ENCODE peak calls at places on chromosomes 11 and 22, in six cellular contexts. L is stomach, M is sigmoid colon, I is HCT116, B is upper lobe of left lung, Z is body of pancreas. K is an unnamed sample. For H3K9me3, the result is how much of the 10 kb centered on the place peaks cover.

GRCh38 chr22:44758354-44758969 is 6.1 kb downstream of the ARHGAP8 start:
- DNase-seq in L (no peak), M (no peak), I (no peak), B (no peak), Z (no peak), K (no peak)

GRCh38 chr11:120209750-120210650 is 832 bp upstream of the OAF start:
- DNase-seq in L (no peak), M (no peak), I (no peak), B (no peak), Z (peak), K (no peak)

GRCh38 chr22:39456262-39457046 is at the start of gene MGAT3:
- DNase-seq in L (no peak), M (no peak), I (no peak), B (peak), Z (no peak), K (no peak)

GRCh38 chr22:39574779-39575551 is 4.4 kb downstream of the CACNA1I start:
- DNase-seq in L (no peak), M (no peak), I (peak), B (no peak), Z (no peak), K (peak)

GRCh38 chr11:1078191-1078601 is 3.5 kb downstream of the MUC2 start:
- DNase-seq in L (no peak), M (peak), I (no peak), B (peak), Z (peak), K (no peak)

GRCh38 chr22:45648320-45649070 is 23.1 kb upstream of the ATXN10 start:
- DNase-seq in L (no peak), M (no peak), I (no peak), B (peak), Z (no peak), K (no peak)

GRCh38 chr11:12979928-12980689 is 29.0 kb upstream of the RASSF10 start:
- DNase-seq in L (no peak), M (no peak), I (no peak), B (no peak), Z (no peak), K (no peak)

GRCh38 chr22:44242946-44243724 is 62.4 kb downstream of the PARVG start:
- DNase-seq in L (peak), M (no peak), I (no peak), B (no peak), Z (no peak), K (no peak)

GRCh38 chr11:24896118-24896835 is 399.4 kb downstream of the LUZP2 start:
- DNase-seq in L (no peak), M (no peak), I (no peak), B (peak), Z (peak), K (no peak)

GRCh38 chr11:116035972-116036371 is 531.8 kb upstream of the CADM1 start:
- DNase-seq in L (no peak), M (no peak), I (no peak), B (no peak), Z (no peak), K (no peak)

DNA sequence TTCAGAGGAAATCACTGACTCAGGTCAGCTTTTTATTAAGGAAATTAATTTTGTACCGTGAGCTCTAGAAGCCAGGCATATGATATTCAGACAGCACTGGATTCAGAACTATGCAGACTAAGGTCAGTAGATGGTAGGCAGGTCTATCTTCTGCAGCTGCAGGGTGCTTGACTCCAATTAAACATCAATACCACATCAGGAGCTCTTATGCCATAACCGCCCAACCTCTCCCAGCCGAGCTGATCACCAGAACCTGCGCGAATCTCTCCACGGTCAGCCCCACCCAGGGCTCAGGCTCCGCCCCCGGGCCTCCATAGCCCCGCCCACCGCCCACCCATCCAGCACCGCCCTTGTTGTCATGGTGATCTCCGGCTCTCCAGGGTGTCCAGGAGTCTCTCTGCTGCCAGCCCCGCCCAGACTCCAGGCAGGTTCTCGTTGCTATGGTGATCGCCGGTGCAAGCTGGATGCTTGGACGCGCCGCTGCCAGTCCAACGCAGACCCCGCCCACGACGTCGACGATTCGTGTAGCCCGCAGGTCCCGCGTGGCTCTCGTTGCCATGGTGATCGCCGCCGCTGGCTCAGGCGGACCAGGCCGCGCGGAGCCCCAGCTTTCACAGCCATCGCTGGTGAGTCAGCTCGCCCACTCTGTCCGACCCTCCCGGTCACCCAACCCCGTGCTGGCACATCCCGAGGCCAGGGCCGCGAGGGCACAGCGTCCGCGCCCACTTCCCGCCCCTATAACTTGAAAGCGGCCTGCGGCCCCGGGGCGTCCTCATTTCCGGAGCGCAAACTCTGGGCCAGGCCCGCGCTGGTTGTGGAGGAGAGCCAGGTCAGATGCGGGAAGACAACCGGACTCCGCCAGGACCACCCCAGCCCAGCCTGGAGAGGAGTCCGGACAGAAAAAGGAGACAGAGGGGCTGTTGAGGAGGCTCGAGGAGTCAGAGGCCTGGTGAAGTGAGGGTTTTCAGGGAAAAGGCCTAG is at the start of gene RAB36:
- DNase-seq in L (peak), M (peak), I (peak), B (peak), Z (peak), K (peak)
- TF ChIP-seq POLR2A in L (no peak), M (no peak), I (no peak), B (no peak), Z (peak), K (peak)

GRCh38 chr11:59295435-59295834 is 63.3 kb upstream of the OR5AN1 start:
- DNase-seq in L (no peak), M (no peak), I (no peak), B (no peak), Z (no peak), K (no peak)
- H3K9me3 ChIP-seq in L (under half), M (under half), I (under half), B (under half), Z (under half), K (under half)

DNA sequence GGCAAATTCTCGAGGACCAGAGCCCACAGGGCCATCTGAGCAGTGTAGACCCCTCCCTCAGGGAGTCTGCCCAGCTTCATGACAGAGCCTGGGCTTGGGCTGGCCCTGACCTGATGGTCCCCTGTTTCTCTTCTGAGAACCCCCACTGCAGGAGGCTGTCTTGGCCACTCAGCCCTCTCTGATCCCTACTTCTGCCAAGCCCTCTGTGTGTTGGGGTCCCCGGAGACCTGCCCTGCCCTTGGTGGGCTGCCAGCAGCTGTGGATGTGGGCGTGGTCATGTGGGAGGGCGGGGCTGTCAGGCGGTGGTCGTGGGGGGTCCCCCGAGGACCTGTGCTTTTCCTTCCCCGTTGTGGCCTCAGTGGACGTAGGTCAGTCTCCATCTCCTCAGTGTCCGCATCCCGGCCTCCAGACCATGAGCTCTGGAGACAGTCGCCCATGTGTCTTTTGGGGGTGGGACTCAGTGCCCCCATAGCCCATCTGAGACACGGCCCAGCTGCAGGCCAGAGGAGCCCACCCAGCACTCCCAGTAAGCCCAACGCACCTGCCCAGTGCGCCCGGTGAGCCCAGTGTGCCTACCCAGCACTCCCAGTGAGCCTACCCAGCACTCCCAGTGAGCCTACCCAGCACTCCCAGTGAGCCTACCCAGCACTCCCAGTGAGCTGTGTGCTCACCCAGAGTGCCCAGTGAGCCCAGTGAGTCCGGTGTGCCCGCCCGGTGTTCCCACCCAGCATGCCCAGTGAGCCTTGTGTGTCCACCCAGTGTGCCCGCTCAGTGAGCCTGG is 409.2 kb downstream of the TBC1D22A start:
- DNase-seq in L (no peak), M (peak), I (no peak), B (peak), Z (peak), K (no peak)
- TF ChIP-seq POLR2A in L (no peak), M (no peak), I (no peak), B (no peak), Z (no peak), K (no peak)

GRCh38 chr22:37626144-37626543 is 13.3 kb upstream of the SH3BP1 start:
- DNase-seq in L (peak), M (peak), I (no peak), B (peak), Z (peak), K (no peak)
- H3K9me3 ChIP-seq in L (under half), M (under half), I (under half), B (under half), Z (under half), K (under half)

GRCh38 chr11:67671211-67671520 is 3.3 kb downstream of the ALDH3B2 start:
- DNase-seq in L (no peak), M (no peak), I (no peak), B (no peak), Z (no peak), K (no peak)

GRCh38 chr11:67673902-67674301 is 521 bp downstream of the ALDH3B2 start:
- DNase-seq in L (no peak), M (no peak), I (no peak), B (no peak), Z (no peak), K (no peak)

GRCh38 chr11:67673358-67673757 is 1.1 kb downstream of the ALDH3B2 start:
- DNase-seq in L (no peak), M (no peak), I (no peak), B (no peak), Z (no peak), K (no peak)

GRCh38 chr11:67674442-67674871 is at the start of gene ALDH3B2:
- DNase-seq in L (peak), M (no peak), I (no peak), B (no peak), Z (peak), K (no peak)

DNA sequence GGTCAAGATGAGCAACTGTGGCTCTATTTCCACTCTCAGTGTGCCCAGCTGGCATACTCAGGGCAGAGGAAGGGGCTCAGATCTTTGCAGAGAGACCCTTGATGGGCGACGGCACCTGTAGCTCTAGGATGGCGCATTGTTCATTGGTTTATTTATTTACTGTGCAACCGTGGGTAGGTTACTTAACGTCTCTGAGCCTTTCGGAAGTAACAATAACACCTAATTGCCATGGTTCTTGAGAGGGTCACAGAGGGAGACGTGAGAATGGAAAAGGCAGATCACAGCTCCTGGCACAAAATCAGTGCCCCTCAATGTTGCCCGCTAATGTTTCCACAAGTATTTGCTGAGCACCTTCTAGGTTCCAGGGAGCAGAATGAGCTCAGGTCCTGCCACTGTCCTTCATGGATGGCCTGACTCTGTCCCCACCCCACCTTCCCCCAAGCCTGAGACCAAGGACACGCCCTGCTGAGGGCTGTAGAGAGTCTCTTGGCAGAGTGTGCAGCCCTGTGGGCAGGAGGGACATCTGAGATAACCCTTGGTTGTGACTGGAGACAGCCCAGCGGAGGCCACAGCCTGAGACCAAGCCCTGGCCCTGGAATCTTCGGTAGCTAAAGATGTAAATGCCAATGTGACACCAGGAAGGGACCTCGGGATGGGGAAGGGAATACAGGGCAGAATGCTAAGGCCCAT is 780 bp upstream of the ALDH3B2 start:
- DNase-seq in L (no peak), M (no peak), I (no peak), B (no peak), Z (no peak), K (no peak)
- TF ChIP-seq POLR2A in L (no peak), M (no peak), I (no peak), B (no peak), Z (no peak), K (no peak)

GRCh38 chr11:114621072-114621471 is 25.5 kb upstream of the NXPE4 start:
- DNase-seq in L (no peak), M (no peak), I (no peak), B (no peak), Z (no peak), K (no peak)

GRCh38 chr11:114624455-114625207 is 29.0 kb upstream of the NXPE4 start:
- DNase-seq in L (no peak), M (no peak), I (no peak), B (no peak), Z (no peak), K (no peak)

GRCh38 chr11:114623720-114624119 is 28.1 kb upstream of the NXPE4 start:
- DNase-seq in L (no peak), M (no peak), I (no peak), B (no peak), Z (no peak), K (no peak)

GRCh38 chr11:114621950-114622809 is 26.6 kb upstream of the NXPE4 start:
- DNase-seq in L (no peak), M (no peak), I (no peak), B (no peak), Z (no peak), K (no peak)

DNA sequence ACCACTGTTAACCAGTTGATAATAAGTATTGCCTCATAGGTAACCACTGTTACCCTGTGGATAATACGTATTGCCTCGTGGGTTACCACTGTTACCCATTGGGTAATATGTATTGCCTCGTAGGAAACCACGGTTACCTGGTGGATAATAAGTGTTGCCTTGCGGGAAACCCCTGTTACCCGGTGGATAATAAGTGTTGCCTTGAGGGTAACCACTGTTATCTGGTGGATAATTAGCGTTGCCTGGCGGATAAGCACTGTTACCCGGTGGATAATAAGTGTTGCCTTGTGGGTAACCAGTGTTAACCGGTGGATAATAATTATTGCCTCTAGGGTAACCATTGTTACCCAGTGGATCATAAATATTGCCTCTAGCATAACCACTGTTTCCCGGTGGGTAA is 27.3 kb upstream of the NXPE4 start:
- DNase-seq in L (no peak), M (no peak), I (no peak), B (no peak), Z (no peak), K (no peak)
- H3K9me3 ChIP-seq in L (under half), M (under half), I (under half), B (under half), Z (under half), K (under half)

DNA sequence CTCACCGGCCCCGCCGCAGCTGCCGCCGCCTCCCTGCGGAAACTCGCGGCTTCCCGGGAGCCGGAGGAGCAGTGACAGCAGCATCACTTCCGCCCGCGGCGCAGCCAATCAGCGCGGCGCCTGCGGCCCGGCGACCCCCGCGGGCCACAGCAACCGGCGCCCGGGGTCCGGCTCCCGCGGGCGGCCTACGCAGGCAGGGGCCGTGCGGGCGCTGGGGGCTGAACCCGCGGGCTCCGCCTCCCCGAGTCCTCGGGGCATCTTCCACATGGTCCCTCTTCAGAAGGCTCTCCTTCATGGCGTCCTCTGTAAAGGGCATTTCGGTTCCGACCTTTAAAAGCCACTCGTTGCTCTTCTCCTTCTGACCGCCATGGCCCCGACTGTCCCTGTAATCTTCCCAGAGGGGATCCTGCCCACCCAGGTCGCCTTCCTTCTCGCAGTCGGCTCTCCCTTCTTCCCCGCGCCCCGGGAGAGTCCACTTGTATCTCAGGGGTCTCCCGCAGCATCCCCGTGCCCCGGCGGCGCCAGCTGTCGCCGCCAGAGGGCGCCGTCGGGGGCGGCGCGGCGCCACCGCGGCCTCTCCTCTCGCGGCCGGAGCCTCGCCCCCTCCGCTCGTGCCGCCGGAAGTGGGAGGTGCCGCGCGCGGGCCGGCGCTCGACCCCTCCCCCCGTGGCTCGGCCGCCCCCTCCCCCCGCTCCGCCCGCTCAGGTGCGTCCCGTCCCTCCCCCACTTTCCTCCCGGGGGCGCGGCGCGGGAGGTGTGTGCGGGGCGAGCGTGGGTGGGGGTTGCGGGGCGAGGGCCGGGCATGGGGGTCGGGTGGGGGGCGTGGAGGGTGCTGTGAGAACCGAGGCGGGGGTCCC is at the start of the genes PCSK7 and RNF214:
- DNase-seq in L (peak), M (peak), I (no peak), B (peak), Z (peak), K (peak)
- TF ChIP-seq POLR2A in L (no peak), M (peak), I (peak), B (no peak), Z (peak), K (peak)

GRCh38 chr11:57504511-57504910 is 11.0 kb downstream of the SLC43A1 start:
- DNase-seq in L (no peak), M (no peak), I (no peak), B (no peak), Z (no peak), K (no peak)
- H3K9me3 ChIP-seq in L (under half), M (under half), I (under half), B (under half), Z (under half), K (under half)

GRCh38 chr22:50701076-50701419 is 28.4 kb downstream of the SHANK3 start:
- DNase-seq in L (no peak), M (peak), I (no peak), B (no peak), Z (peak), K (no peak)
- TF ChIP-seq POLR2A in L (no peak), M (no peak), I (no peak), B (no peak), Z (no peak), K (no peak)

GRCh38 chr22:48547971-48548370 is 1279.7 kb downstream of the BRD1 start:
- DNase-seq in L (no peak), M (no peak), I (no peak), B (peak), Z (no peak), K (no peak)
- H3K9me3 ChIP-seq in L (under half), M (under half), I (under half), B (under half), Z (under half), K (under half)